ENCODE peak calls at places on chromosomes 2 and 18, in ten cellular contexts. N is AML-193; A is T-helper 1 cell; R is fibroblast of pulmonary artery; J is SK-N-DZ; Z is frontal cortex; Q is A549; M is stimulated activated CD8-positive, alpha-beta memory T cell treated with anti-CD3 and anti-CD28 coated beads, Interleukin-15, amount 100 ng/mL, for 4 hours; G is GM20000; V is NCI-H146. W is an unnamed sample.

GRCh38 chr2:172449916-172450550 is 22.6 kb downstream of the ITGA6 start:
- DNase-seq in N (no peak), A (no peak), R (no peak), J (no peak), Z (no peak), Q (no peak), M (no peak), G (no peak), V (no peak), W (no peak)

GRCh38 chr2:179139506-179139905 is 89.6 kb upstream of the CCDC141 start:
- DNase-seq in N (no peak), A (no peak), R (no peak), J (no peak), Z (no peak), Q (no peak), M (no peak), G (no peak), V (no peak), W (no peak)

GRCh38 chr2:99398303-99398702 is 61.1 kb downstream of the EIF5B start:
- DNase-seq in N (no peak), A (no peak), R (no peak), J (no peak), Z (no peak), Q (no peak), M (no peak), G (no peak), V (no peak), W (no peak)

GRCh38 chr2:86584164-86584913 is 21.1 kb upstream of the CHMP3 start:
- DNase-seq in N (peak), A (no peak), R (peak), J (no peak), Z (no peak), Q (no peak), M (no peak), G (peak), V (no peak), W (no peak)

GRCh38 chr18:9478545-9478944 is 3.2 kb downstream of the RALBP1 start:
- DNase-seq in N (no peak), A (no peak), R (no peak), J (no peak), Z (no peak), Q (no peak), M (no peak), G (no peak), V (no peak), W (no peak)

GRCh38 chr2:44169155-44169898 is 652 bp downstream of the PPM1B start:
- DNase-seq in N (peak), A (peak), R (peak), J (peak), Z (peak), Q (peak), M (peak), G (peak), V (peak), W (peak)

GRCh38 chr2:121213386-121213785 is 71.6 kb downstream of the TFCP2L1 start:
- DNase-seq in N (no peak), A (no peak), R (no peak), J (no peak), Z (no peak), Q (no peak), M (no peak), G (no peak), V (no peak), W (no peak)

GRCh38 chr2:88253375-88253774 is 83.2 kb downstream of the THNSL2 start:
- DNase-seq in N (no peak), A (no peak), R (no peak), J (no peak), Z (no peak), Q (no peak), M (no peak), G (no peak), V (no peak), W (no peak)

GRCh38 chr18:39350916-39351315 is 1785.3 kb upstream of the CELF4 start:
- DNase-seq in N (no peak), A (no peak), R (no peak), J (no peak), Z (no peak), Q (no peak), M (no peak), G (no peak), V (peak), W (no peak)

GRCh38 chr2:120942658-120943057 is 207.0 kb downstream of the GLI2 start:
- DNase-seq in N (no peak), A (no peak), R (no peak), J (no peak), Z (no peak), Q (peak), M (no peak), G (no peak), V (no peak), W (no peak)

GRCh38 chr2:241852981-241853631 is 5.6 kb downstream of the PDCD1 start:
- DNase-seq in N (no peak), A (no peak), R (no peak), J (no peak), Z (peak), Q (no peak), M (no peak), G (peak), V (no peak), W (no peak)

GRCh38 chr2:120751553-120751952 is 15.9 kb downstream of the GLI2 start:
- DNase-seq in N (no peak), A (no peak), R (peak), J (no peak), Z (no peak), Q (no peak), M (no peak), G (no peak), V (no peak), W (no peak)

GRCh38 chr2:43537137-43537536 is 58.7 kb downstream of the THADA start:
- DNase-seq in N (peak), A (no peak), R (no peak), J (no peak), Z (no peak), Q (no peak), M (no peak), G (no peak), V (no peak), W (peak)

GRCh38 chr2:42840760-42841159 is 48.4 kb upstream of the HAAO start:
- DNase-seq in N (no peak), A (no peak), R (no peak), J (no peak), Z (no peak), Q (no peak), M (no peak), G (no peak), V (no peak), W (no peak)